ENCODE peak calls at places on chromosome 10, in five cellular contexts. M is sigmoid colon, I is heart right ventricle, R is IMR-90, J is OCI-LY7. S is an unnamed sample. For H3K4me1 and H3K9me3, the result is how much of the 10 kb centered on the place peaks cover.

GRCh38 chr10:5478694-5479305 is 20.6 kb downstream of the CALML5 start:
- DNase-seq in I (no peak), J (no peak), M (peak), R (no peak), S (no peak)

GRCh38 chr10:1089017-1089689 is 33.0 kb downstream of the WDR37 start:
- DNase-seq in J (no peak), I (no peak), R (no peak), M (no peak), S (no peak)

GRCh38 chr10:110364531-110364937 is 59.8 kb upstream of the SMNDC1 start:
- DNase-seq in M (no peak), R (no peak), I (no peak), J (no peak), S (no peak)

GRCh38 chr10:100038561-100039071 is 28.9 kb upstream of the DNMBP start:
- DNase-seq in J (no peak), I (peak), M (no peak), R (no peak), S (no peak)

GRCh38 chr10:21364196-21365114 is 161.0 kb downstream of the SKIDA1 start:
- DNase-seq in I (peak), M (no peak), R (peak), J (no peak), S (no peak)

GRCh38 chr10:110556993-110557601 is 10.4 kb upstream of the SMC3 start:
- DNase-seq in R (peak), I (no peak), M (no peak), J (peak), S (peak)

GRCh38 chr10:18540195-18540594 is 111.2 kb downstream of the NSUN6 start:
- DNase-seq in I (no peak), M (no peak), R (no peak), J (no peak), S (no peak)

GRCh38 chr10:9299966-9300365 is 1245.5 kb downstream of the GATA3 start:
- DNase-seq in R (no peak), M (no peak), I (no peak), J (no peak), S (no peak)

GRCh38 chr10:53403688-53404087 is 631.1 kb upstream of the MBL2 start:
- DNase-seq in J (no peak), M (peak), I (peak), R (peak), S (no peak)

GRCh38 chr10:127161482-127161881 is 34.9 kb downstream of the INSYN2A start:
- DNase-seq in M (no peak), R (no peak), J (no peak), I (no peak), S (no peak)

GRCh38 chr10:61643316-61643751 is 19.4 kb upstream of the CABCOCO1 start:
- DNase-seq in I (no peak), R (peak), M (no peak), J (no peak), S (no peak)

GRCh38 chr10:82190432-82191260 is 315.7 kb downstream of the NRG3 start:
- DNase-seq in J (no peak), M (no peak), I (no peak), R (no peak), S (no peak)

GRCh38 chr10:93006435-93007039 is 54.1 kb upstream of the CYP26C1 start:
- DNase-seq in M (no peak), R (peak), I (no peak), J (peak), S (no peak)

GRCh38 chr10:113007343-113007771 is 57.3 kb downstream of the TCF7L2 start:
- DNase-seq in M (no peak), I (no peak), J (peak), R (no peak), S (peak)

GRCh38 chr10:47045331-47045861 is 134.2 kb downstream of the PTPN20 start:
- DNase-seq in J (no peak), I (no peak), M (peak), R (no peak), S (no peak)
- H3K4me1 ChIP-seq in J (under half), I (under half), M (under half), R (under half), S (under half)

DNA sequence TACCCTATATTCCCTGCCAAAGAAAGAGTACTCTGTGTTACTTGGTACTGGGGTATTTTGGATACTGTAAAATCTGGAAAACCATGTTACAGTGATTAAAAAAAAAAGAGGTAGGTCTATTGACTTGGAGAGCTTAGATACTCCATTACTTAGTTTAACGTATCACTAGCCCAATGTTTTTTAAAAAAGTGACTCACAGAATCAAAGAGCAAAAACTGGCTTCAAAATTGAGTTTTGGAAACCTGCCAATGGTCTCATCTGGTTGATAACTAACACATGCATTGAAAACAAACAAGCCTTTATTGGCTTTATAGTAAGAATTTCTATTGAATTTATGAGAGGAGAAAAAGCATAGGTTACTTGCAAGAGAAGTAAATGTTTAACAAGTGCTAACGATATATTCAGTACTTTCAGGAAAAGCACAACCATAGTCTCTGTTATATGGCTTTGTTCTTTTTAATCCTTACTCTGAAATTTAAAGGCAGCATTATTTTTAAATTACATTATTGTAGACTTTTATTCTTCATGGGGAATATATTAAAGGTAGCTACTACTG is 563.3 kb upstream of the SORCS1 start:
- DNase-seq in I (no peak), M (no peak), R (peak), J (no peak), S (no peak)
- H3K9me3 ChIP-seq in I (under half), M (under half), R (under half), J (under half), S (under half)

DNA sequence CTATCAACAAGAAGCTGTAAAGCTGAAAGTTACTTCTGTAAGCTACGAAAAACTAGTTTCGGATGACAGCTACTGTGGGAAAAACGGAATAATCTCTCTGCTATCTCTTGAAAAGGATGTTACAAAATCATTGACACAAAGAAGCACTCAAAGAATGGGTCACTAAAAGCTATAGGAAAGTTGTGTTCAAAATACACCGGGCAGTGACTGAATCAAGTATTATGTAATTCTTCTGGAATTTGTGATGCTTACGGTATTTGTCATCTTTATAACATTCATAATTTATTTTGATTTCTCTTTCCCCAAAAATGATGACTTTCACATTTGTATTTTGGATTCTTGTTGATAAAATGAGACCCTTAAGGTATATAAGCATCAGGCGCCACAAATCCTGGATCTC is 112.1 kb upstream of the KLF6 start:
- DNase-seq in I (no peak), M (no peak), J (no peak), R (peak), S (no peak)
- H3K4me3 ChIP-seq in I (no peak), M (no peak), J (no peak), R (no peak), S (no peak)

GRCh38 chr10:33237736-33238624 is 96.5 kb downstream of the NRP1 start:
- DNase-seq in I (no peak), R (peak), J (no peak), M (no peak), S (no peak)

GRCh38 chr10:33238643-33239042 is 95.8 kb downstream of the NRP1 start:
- DNase-seq in R (peak), I (no peak), J (no peak), M (no peak), S (no peak)

GRCh38 chr10:33235951-33236350 is 98.5 kb downstream of the NRP1 start:
- DNase-seq in I (no peak), R (no peak), M (no peak), J (no peak), S (no peak)

GRCh38 chr10:33235271-33235884 is 99.1 kb downstream of the NRP1 start:
- DNase-seq in I (no peak), R (no peak), J (no peak), M (no peak), S (no peak)

DNA sequence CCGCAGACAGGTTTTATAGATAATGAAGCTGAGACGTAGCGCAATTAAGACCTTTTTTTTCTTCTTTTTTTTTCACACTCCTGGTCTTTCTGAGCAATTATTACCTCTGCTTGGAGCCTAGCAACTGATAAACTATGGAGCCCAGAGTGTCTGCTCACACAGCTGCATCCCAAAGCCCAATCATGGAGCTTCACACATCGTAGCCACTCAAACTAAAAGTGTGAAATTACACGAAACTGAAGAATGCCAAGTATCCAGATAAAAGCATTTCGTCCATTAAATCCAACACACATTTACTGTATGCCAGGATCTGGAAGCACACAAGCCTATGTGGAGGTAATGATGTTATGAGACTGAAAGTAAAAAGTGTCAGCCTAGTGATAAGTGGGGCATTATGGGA is 97.6 kb downstream of the NRP1 start:
- DNase-seq in R (no peak), J (no peak), M (no peak), I (no peak), S (no peak)
- H3K4me1 ChIP-seq in R (under half), J (under half), M (under half), I (half or more), S (under half)

GRCh38 chr10:27599546-27599945 is 95.4 kb downstream of the RAB18 start:
- DNase-seq in J (no peak), M (no peak), R (no peak), I (no peak), S (no peak)

GRCh38 chr10:27603104-27603503 is 99.0 kb downstream of the RAB18 start:
- DNase-seq in J (no peak), R (no peak), M (no peak), I (no peak), S (no peak)

GRCh38 chr10:27601937-27602538 is 97.9 kb downstream of the RAB18 start:
- DNase-seq in I (no peak), R (no peak), J (no peak), M (no peak), S (no peak)

GRCh38 chr10:27601519-27601918 is 97.4 kb downstream of the RAB18 start:
- DNase-seq in I (no peak), R (peak), M (no peak), J (no peak), S (no peak)

DNA sequence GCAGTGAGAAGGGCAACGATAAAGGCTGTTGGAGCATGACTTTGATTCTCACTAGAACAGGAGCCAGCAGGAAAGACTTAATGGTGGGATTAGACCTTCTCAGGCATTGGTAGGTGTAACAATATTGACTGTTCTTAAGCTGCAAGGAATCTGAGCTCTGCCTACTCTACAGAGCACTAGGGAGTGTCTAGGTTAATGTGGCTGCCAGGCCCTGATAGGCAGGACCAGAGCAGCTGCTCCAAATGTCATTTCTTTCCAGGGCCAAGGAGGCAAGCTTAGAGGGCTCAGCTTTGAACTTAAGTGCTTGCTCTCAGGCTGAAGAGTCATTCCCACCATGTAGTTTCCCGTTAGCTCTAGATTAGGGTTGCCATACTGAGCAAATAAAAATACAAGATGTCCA is 96.8 kb downstream of the RAB18 start:
- DNase-seq in M (no peak), R (no peak), I (no peak), J (no peak), S (no peak)
- H3K9me3 ChIP-seq in M (under half), R (under half), I (under half), J (under half), S (under half)

GRCh38 chr10:132253092-132253687 is 54.6 kb downstream of the STK32C start:
- DNase-seq in I (no peak), R (no peak), J (no peak), M (no peak), S (no peak)
- H3K4me3 ChIP-seq in I (no peak), R (no peak), J (no peak), M (no peak), S (no peak)

DNA sequence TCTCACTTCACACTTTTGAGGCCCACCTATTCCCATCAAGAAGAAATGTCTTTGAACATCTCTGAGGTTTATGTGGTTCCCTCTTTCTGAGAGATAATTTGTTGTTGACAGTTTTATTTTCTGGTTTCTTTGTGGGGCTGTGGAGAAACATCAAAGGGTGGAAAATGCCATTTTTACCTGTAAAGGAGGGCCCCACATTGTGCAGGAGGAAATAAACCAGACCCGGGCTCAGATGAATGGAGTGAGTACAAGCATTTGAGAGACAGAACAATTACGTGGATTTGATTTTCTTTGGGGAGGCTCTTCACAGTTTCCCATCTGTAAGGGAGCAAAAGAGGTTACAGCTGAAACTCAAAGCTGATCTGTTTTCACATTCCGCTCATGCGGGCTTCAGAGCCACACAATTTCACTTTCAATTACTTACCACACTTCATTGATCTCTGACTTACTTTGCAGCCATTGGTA is 29.8 kb downstream of the ITPRIP start:
- DNase-seq in J (no peak), M (peak), R (no peak), I (no peak), S (peak)
- H3K4me1 ChIP-seq in J (under half), M (under half), R (under half), I (half or more), S (half or more)

S was measured in CD4-positive, alpha-beta memory T cell.